ENCODE peak calls at places on chromosomes 13 and 19, in four cellular contexts. B is HCT116, Q is H1, L is K562. M is an unnamed sample. For H3K4me1, the result is how much of the 10 kb centered on the place peaks cover.

GRCh38 chr19:45130888-45131615 is 29.7 kb downstream of the NKPD1 start:
- DNase-seq in B (peak), Q (no peak), L (no peak), M (no peak)

GRCh38 chr13:25249001-25249543 is 38.2 kb downstream of the MTMR6 start:
- DNase-seq in B (no peak), Q (no peak), L (no peak), M (peak)

GRCh38 chr13:50645092-50645491 is 198.4 kb downstream of the DLEU7 start:
- DNase-seq in B (no peak), Q (no peak), L (no peak), M (no peak)

GRCh38 chr13:77507931-77508776 is 27.4 kb upstream of the SCEL start:
- DNase-seq in B (peak), Q (no peak), L (no peak), M (no peak)

GRCh38 chr13:75369986-75370385 is 112.0 kb downstream of the TBC1D4 start:
- DNase-seq in B (no peak), Q (no peak), L (no peak), M (no peak)

GRCh38 chr19:33577947-33578346 is 43.8 kb upstream of the CHST8 start:
- DNase-seq in B (no peak), Q (no peak), L (no peak), M (no peak)

GRCh38 chr13:109569938-109570711 is 216.3 kb downstream of the IRS2 start:
- DNase-seq in B (no peak), Q (no peak), L (no peak), M (peak)

GRCh38 chr19:4113398-4114088 is 10.4 kb downstream of the MAP2K2 start:
- DNase-seq in B (no peak), Q (no peak), L (no peak), M (no peak)

GRCh38 chr19:42488783-42489521 is 39.3 kb downstream of the CEACAM1 start:
- DNase-seq in B (peak), Q (no peak), L (no peak), M (no peak)

GRCh38 chr19:10603873-10604459 is 16.9 kb upstream of the AP1M2 start:
- DNase-seq in B (no peak), Q (no peak), L (no peak), M (peak)

GRCh38 chr13:109773786-109774185 is 12.6 kb downstream of the IRS2 start:
- DNase-seq in B (no peak), Q (no peak), L (no peak), M (no peak)

GRCh38 chr13:93029536-93029935 is 197.1 kb upstream of the GPC6 start:
- DNase-seq in B (no peak), Q (no peak), L (no peak), M (no peak)

GRCh38 chr13:29844441-29844840 is 6.0 kb downstream of the UBL3 start:
- DNase-seq in B (no peak), Q (no peak), L (no peak), M (no peak)

GRCh38 chr19:2260341-2260751 is 4.1 kb upstream of the JSRP1 start:
- DNase-seq in B (no peak), Q (no peak), L (no peak), M (no peak)

GRCh38 chr13:76861859-76862258 is 24.3 kb downstream of the KCTD12 start:
- DNase-seq in B (no peak), Q (no peak), L (no peak), M (no peak)

GRCh38 chr13:110685305-110685704 is 20.6 kb downstream of the CARS2 start:
- DNase-seq in B (no peak), Q (no peak), L (no peak), M (no peak)

GRCh38 chr19:34960940-34961679 is 2.9 kb downstream of the ZNF792 start:
- DNase-seq in B (no peak), Q (peak), L (no peak), M (no peak)

GRCh38 chr19:47005164-47005641 is 14.4 kb upstream of the NPAS1 start:
- DNase-seq in B (no peak), Q (no peak), L (peak), M (no peak)

GRCh38 chr13:99811067-99811715 is 160.4 kb downstream of the ZIC5 start:
- DNase-seq in B (no peak), Q (no peak), L (no peak), M (no peak)

GRCh38 chr13:27851481-27851880 is 59.2 kb downstream of the GSX1 start:
- DNase-seq in B (no peak), Q (no peak), L (no peak), M (no peak)

GRCh38 chr19:16896913-16897571 is 8.2 kb downstream of the F2RL3 start:
- DNase-seq in B (peak), Q (peak), L (peak), M (peak)

GRCh38 chr19:3655402-3656072 is 28.9 kb upstream of the CACTIN start:
- DNase-seq in B (no peak), Q (no peak), L (peak), M (no peak)

GRCh38 chr13:110593430-110594130 is 21.8 kb upstream of the NAXD start:
- DNase-seq in B (peak), Q (no peak), L (peak), M (no peak)

GRCh38 chr13:75870397-75870801 is 234.3 kb downstream of the LMO7 start:
- DNase-seq in B (no peak), Q (peak), L (peak), M (no peak)

GRCh38 chr19:1267441-1268391 is 1.4 kb upstream of the CIRBP start:
- DNase-seq in B (no peak), Q (no peak), L (no peak), M (no peak)

GRCh38 chr19:37763488-37763887 is 15.9 kb downstream of the ZNF573 start:
- DNase-seq in B (no peak), Q (no peak), L (no peak), M (no peak)

GRCh38 chr13:111256946-111257345 is 63.5 kb upstream of the TEX29 start:
- DNase-seq in B (no peak), Q (no peak), L (no peak), M (no peak)

GRCh38 chr13:72146816-72147215 is 279.8 kb upstream of the DACH1 start:
- DNase-seq in B (no peak), Q (no peak), L (no peak), M (no peak)

GRCh38 chr19:3039641-3040077 is 10.6 kb upstream of the TLE2 start:
- DNase-seq in B (peak), Q (no peak), L (no peak), M (no peak)

GRCh38 chr13:59700281-59700680 is 463.4 kb downstream of the DIAPH3 start:
- DNase-seq in B (no peak), Q (no peak), L (no peak), M (no peak)

GRCh38 chr19:16342002-16342715 is 17.5 kb downstream of the KLF2 start:
- DNase-seq in B (no peak), Q (no peak), L (no peak), M (peak)

GRCh38 chr13:37679043-37679442 is 80.5 kb upstream of the POSTN start:
- DNase-seq in B (no peak), Q (no peak), L (no peak), M (no peak)

GRCh38 chr19:52094526-52094925 is 1.0 kb downstream of the ZNF841 start:
- DNase-seq in B (no peak), Q (no peak), L (no peak), M (no peak)

DNA sequence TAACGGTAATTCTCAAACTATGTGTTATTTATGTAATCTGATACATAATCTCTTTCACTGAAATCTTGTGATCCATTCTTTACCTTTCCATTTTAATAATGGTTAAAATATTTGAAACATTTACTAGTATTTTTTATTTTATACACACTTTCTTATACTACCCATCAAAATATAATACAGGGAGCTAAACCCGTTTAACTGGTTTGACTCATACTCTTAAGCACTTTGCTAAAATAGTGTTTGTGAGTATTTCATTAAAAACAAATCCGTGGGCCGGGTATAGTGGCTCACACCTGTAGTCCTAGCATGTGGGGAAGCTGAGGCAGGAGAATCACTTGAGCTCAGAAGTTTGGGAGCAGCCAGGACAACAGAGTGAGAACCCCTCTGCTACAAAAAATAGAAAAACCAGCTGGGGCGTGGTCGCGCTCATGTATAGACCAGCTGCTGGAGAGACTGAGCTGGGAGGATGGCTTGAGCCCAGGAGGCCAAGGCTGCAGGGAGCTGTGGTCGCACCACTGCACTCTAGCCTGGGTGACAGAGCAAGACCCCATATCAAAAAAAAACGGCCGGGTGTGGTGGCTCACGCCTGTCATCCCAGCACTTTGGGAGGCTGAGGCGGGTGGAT is 43.8 kb upstream of the DCUN1D2 start:
- DNase-seq in B (no peak), Q (no peak), L (no peak), M (no peak)
- H3K4me1 ChIP-seq in B (under half), Q (under half), L (under half), M (under half)

DNA sequence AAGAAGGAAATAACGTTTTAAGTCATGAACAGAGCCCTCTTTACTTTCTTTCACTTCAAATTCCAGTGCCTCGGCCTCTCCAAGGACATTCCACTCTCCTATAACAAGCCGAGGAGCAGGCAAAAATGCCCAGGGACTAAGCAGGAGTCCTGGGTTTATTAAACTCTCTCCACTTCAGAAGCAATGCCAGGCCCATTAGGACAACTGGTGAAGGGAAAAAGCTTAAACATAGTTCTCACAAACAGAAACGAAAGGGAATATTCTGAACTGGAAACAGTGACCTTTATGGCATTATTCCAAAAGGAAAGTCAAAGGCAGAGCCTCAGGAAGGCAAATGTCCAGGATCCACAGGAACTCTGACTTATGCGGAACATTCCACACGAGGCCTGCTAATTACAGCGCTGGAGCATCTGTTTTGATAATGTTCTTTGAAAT is 30.9 kb upstream of the MED4 start:
- DNase-seq in B (no peak), Q (no peak), L (no peak), M (no peak)
- TF ChIP-seq EGR1 in B (no peak), Q (no peak), L (no peak), M (no peak)

DNA sequence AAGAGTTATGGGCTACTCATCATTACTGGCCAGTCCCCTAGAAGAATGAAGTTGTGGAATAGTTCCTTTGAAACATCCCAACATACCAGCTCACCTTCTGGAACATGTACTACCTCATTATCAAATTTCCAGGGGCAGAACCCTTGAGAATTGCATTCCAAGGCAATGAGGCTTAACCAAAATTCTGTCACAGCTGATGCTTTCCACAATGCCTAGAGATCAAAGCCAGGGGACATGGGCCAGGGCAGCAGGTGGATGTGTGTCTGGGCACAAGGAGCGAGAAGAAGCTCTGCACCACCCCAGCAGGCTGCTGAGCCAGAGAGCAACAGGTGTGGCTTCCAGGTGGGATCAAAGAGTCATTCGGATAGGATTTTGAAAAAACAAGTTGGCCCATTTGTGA is 362.1 kb downstream of the EFNB2 start:
- DNase-seq in B (no peak), Q (no peak), L (no peak), M (no peak)
- TF ChIP-seq MAX in B (no peak), Q (no peak), L (no peak), M (no peak)

GRCh38 chr19:55655648-55656040 is 809 bp downstream of the U2AF2 start:
- DNase-seq in B (no peak), Q (no peak), L (no peak), M (no peak)

GRCh38 chr19:55653651-55654322 is 1.0 kb upstream of the U2AF2 start:
- DNase-seq in B (peak), Q (peak), L (peak), M (peak)

GRCh38 chr19:55654833-55655647 is at the start of gene U2AF2:
- DNase-seq in B (peak), Q (peak), L (peak), M (no peak)

GRCh38 chr19:55652311-55653078 is 2.3 kb upstream of the U2AF2 start:
- DNase-seq in B (no peak), Q (no peak), L (no peak), M (no peak)

GRCh38 chr19:55654323-55654832 is 457 bp upstream of the U2AF2 start:
- DNase-seq in B (peak), Q (peak), L (peak), M (peak)
- H3K4me1 ChIP-seq in B (under half), Q (under half), L (half or more), M (under half)

GRCh38 chr13:39397866-39398265 is 205.1 kb downstream of the LHFPL6 start:
- DNase-seq in B (no peak), Q (no peak), L (no peak), M (no peak)
- TF ChIP-seq EGR1 in B (no peak), Q (no peak), L (no peak), M (no peak)